ENCODE peak calls at places on chromosomes 13 and 19, in five cellular contexts. One of them, this sample, is unnamed.

GRCh38 chr19:46515879-46516350 is 20.2 kb upstream of the PNMA8B start:
- DNase-seq in H9: peak; percentile 35
- DNase-seq in mesenchymal stem cell: peak; percentile 70
- DNase-seq in IMR-90: peak; percentile 33
- DNase-seq in mesendoderm: peak; percentile 67
- DNase-seq in this sample: no peak

GRCh38 chr19:48330012-48330681 is 4.8 kb downstream of the EMP3 start:
- DNase-seq in H9: peak; percentile 92
- DNase-seq in mesenchymal stem cell: peak; percentile 50
- DNase-seq in IMR-90: no peak
- DNase-seq in mesendoderm: peak; percentile 98
- DNase-seq in this sample: peak; percentile 79

GRCh38 chr19:15769586-15769985 is 17.9 kb upstream of the OR10H5 start:
- DNase-seq in H9: no peak
- DNase-seq in mesenchymal stem cell: no peak
- DNase-seq in IMR-90: no peak
- DNase-seq in mesendoderm: no peak
- DNase-seq in this sample: no peak

GRCh38 chr19:23799321-23799720 is 40.6 kb upstream of the ZNF681 start:
- DNase-seq in H9: no peak
- DNase-seq in mesenchymal stem cell: no peak
- DNase-seq in IMR-90: no peak
- DNase-seq in mesendoderm: no peak
- DNase-seq in this sample: no peak

GRCh38 chr13:51071493-51071892 is 39.6 kb downstream of the C13orf42 start:
- DNase-seq in H9: peak; percentile 38
- DNase-seq in mesenchymal stem cell: no peak
- DNase-seq in IMR-90: no peak
- DNase-seq in mesendoderm: peak; percentile 53
- DNase-seq in this sample: no peak

GRCh38 chr13:81283062-81283461 is 942.1 kb upstream of the SPRY2 start:
- DNase-seq in H9: no peak
- DNase-seq in mesenchymal stem cell: no peak
- DNase-seq in IMR-90: no peak
- DNase-seq in mesendoderm: no peak
- DNase-seq in this sample: no peak

GRCh38 chr13:97318532-97318931 is 96.4 kb downstream of the MBNL2 start:
- DNase-seq in H9: no peak
- DNase-seq in mesenchymal stem cell: peak; percentile 55
- DNase-seq in IMR-90: peak; percentile 34
- DNase-seq in mesendoderm: no peak
- DNase-seq in this sample: no peak

GRCh38 chr13:31250435-31250834 is 50.7 kb downstream of the B3GLCT start:
- DNase-seq in H9: no peak
- DNase-seq in mesenchymal stem cell: no peak
- DNase-seq in IMR-90: no peak
- DNase-seq in mesendoderm: no peak
- DNase-seq in this sample: no peak

DNA sequence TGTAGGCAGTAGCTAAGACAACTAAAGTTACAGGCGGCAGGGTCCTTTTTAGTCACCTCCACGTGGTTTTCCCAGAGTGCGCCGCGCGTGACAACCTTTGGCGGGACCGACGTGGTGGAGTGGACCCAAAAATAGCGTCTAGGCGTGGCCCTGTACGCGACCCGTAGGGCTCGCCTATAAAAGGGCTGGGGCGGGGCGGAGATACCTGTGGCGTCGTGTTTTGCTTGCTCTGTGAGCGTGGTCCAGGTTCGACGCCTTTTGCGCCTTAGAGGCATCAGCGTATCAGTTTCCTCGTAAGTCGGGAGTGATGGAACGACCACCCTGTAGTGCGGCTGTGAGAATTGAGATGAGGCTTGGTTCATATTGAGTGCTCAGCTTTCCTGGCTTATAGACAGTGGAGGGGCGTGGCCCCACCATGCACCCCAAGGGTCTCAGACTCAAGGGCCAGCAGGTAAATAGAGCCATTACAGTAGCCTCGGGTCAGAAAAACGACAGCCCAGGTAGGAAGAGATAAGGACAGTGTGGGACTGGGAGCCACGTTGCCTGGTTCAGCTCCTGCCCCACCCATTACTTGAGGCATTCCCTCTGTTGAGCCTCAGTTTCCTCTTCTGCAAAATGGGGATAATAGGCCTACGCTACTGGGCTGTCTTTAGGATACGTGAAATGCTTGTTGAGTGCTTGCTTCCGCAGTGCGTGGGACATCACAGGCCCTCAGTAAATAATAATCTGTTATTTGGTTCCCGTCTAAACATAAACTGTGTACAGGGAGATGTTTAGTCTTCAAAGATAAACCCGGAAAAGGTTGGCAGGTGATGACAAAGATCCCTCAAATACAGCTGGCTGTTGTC is 690 bp upstream of the TMED1 start:
- DNase-seq in H9: peak; percentile 82
- DNase-seq in mesenchymal stem cell: no peak
- DNase-seq in IMR-90: no peak
- DNase-seq in mesendoderm: no peak
- DNase-seq in this sample: no peak
- H4K8ac ChIP-seq in H9: no peak overlapping the region
- H4K8ac ChIP-seq in mesenchymal stem cell: peak overlapping the region; percentile 100
- H4K8ac ChIP-seq in IMR-90: peak overlapping the region; percentile 99
- H4K8ac ChIP-seq in mesendoderm: no peak overlapping the region
- H4K8ac ChIP-seq in this sample: peak overlapping the region; percentile 95

DNA sequence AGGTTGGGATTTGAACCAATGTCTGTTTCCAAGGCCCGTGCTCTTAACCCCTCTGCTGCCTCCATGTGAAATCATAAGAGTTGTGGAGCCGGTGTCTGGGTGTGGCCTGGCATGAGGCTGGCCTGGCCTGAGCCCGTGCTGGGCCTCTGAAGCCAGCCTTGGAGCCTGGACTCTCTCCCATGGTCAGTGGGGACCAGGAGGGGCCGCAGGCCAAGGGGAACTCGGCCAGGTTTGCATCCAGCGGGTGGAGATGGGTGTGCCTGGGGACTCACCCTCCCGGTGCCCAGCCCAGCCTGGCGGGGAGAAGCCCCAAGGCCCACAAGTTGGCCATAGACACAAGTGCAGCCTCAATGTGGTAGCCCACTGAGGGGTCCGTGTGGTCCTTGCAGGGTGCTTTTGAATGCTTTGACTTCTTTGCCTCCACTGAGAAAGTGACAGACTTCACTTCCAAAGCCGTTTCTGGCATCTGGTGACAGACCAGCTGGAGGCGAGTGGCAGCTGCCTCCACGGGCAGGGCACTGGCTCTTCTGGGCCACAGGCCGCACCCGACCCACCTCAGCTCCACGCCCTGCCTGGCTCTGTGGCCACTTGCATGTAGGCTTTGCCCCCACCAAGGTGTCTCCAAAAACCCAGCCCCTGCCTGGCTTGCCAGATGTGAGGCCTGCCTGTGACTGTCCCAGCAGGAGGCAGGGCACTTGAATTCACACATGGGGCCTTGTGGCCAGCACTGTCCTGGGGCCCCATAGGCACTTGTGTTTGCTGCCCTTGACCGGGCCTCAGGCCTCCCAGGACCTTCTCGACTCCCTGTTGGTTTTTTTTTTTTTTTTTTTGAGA is 26.1 kb upstream of the NCCRP1 start:
- DNase-seq in H9: no peak
- DNase-seq in mesenchymal stem cell: no peak
- DNase-seq in IMR-90: no peak
- DNase-seq in mesendoderm: no peak
- DNase-seq in this sample: no peak
- H4K8ac ChIP-seq in H9: no peak overlapping the region
- H4K8ac ChIP-seq in mesenchymal stem cell: no peak overlapping the region
- H4K8ac ChIP-seq in IMR-90: no peak overlapping the region
- H4K8ac ChIP-seq in mesendoderm: no peak overlapping the region
- H4K8ac ChIP-seq in this sample: no peak overlapping the region

DNA sequence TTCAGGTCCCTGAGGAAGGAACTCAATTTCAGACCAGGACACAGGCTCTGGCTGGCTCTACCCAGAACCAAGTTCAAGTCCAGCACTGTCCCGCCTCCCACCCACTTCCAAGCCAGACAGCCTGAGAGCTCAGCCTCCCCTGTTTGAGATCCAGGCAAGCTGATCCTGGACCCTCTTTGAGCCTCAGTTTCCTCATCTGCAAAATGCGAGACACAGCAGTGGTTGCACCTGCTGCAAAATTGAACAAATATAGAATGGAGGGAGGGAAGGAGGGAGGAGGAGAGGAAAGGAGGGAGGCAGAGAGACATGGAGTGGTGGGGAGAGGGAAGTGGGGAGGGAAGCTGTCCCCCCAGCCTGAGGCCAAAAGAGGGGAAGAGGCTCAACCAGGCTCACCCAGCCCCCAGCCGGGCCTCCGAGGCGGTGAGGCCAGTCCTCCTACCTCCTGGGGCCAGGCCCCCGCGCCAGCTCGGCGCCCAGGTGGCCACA is 721 bp downstream of the TMEM221 start:
- DNase-seq in H9: no peak
- DNase-seq in mesenchymal stem cell: no peak
- DNase-seq in IMR-90: no peak
- DNase-seq in mesendoderm: no peak
- DNase-seq in this sample: no peak
- H4K8ac ChIP-seq in H9: no peak overlapping the region
- H4K8ac ChIP-seq in mesenchymal stem cell: peak overlapping the region; percentile 61
- H4K8ac ChIP-seq in IMR-90: no peak overlapping the region
- H4K8ac ChIP-seq in mesendoderm: no peak overlapping the region
- H4K8ac ChIP-seq in this sample: no peak overlapping the region

DNA sequence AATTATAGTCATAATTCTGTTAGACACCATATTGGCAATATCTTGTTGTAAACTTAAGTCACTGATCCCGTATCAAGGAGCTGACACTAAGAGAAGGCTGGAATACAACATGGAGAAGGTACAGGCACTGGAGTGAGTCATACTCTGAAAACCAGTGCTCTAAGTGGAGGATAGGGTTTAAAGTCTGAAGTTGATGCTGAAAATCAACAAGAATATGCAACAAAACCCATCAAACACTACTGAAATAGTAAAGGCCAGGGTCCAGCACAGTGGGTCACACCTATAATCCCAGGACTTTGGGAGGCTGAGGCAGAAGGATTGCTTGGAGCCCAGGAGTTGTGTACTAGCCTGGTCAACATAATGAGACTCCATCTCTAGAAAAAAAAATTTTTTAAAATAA is 73.2 kb upstream of the KLF5 start:
- DNase-seq in H9: no peak
- DNase-seq in mesenchymal stem cell: no peak
- DNase-seq in IMR-90: no peak
- DNase-seq in mesendoderm: no peak
- DNase-seq in this sample: no peak
- H4K8ac ChIP-seq in H9: no peak overlapping the region
- H4K8ac ChIP-seq in mesenchymal stem cell: no peak overlapping the region
- H4K8ac ChIP-seq in IMR-90: no peak overlapping the region
- H4K8ac ChIP-seq in mesendoderm: no peak overlapping the region
- H4K8ac ChIP-seq in this sample: no peak overlapping the region

GRCh38 chr19:589693-590395 is at the start of gene HCN2:
- DNase-seq in H9: no peak
- DNase-seq in mesenchymal stem cell: no peak
- DNase-seq in IMR-90: no peak
- DNase-seq in mesendoderm: no peak
- DNase-seq in this sample: no peak
- H4K8ac ChIP-seq in H9: no peak within 1 kb of the TSS
- H4K8ac ChIP-seq in mesenchymal stem cell: no peak within 1 kb of the TSS
- H4K8ac ChIP-seq in IMR-90: no peak within 1 kb of the TSS
- H4K8ac ChIP-seq in mesendoderm: no peak within 1 kb of the TSS
- H4K8ac ChIP-seq in this sample: no peak within 1 kb of the TSS

GRCh38 chr19:2523630-2524311 is 47.8 kb downstream of the GADD45B start:
- DNase-seq in H9: no peak
- DNase-seq in mesenchymal stem cell: peak; percentile 66
- DNase-seq in IMR-90: peak; percentile 41
- DNase-seq in mesendoderm: peak; percentile 70
- DNase-seq in this sample: no peak

GRCh38 chr19:2524361-2524839 is 48.5 kb downstream of the GADD45B start:
- DNase-seq in H9: no peak
- DNase-seq in mesenchymal stem cell: no peak
- DNase-seq in IMR-90: no peak
- DNase-seq in mesendoderm: no peak
- DNase-seq in this sample: no peak

GRCh38 chr19:2527716-2528115 is 51.8 kb downstream of the GADD45B start:
- DNase-seq in H9: peak; percentile 19
- DNase-seq in mesenchymal stem cell: no peak
- DNase-seq in IMR-90: no peak
- DNase-seq in mesendoderm: no peak
- DNase-seq in this sample: no peak

GRCh38 chr19:2527171-2527570 is 51.2 kb downstream of the GADD45B start:
- DNase-seq in H9: no peak
- DNase-seq in mesenchymal stem cell: no peak
- DNase-seq in IMR-90: no peak
- DNase-seq in mesendoderm: no peak
- DNase-seq in this sample: no peak

GRCh38 chr19:2524840-2525723 is 49.2 kb downstream of the GADD45B start:
- DNase-seq in H9: no peak
- DNase-seq in mesenchymal stem cell: peak; percentile 84
- DNase-seq in IMR-90: peak; percentile 75
- DNase-seq in mesendoderm: peak; percentile 72
- DNase-seq in this sample: no peak
- H4K8ac ChIP-seq in H9: peak overlapping the region; percentile 13
- H4K8ac ChIP-seq in mesenchymal stem cell: peak overlapping the region; percentile 86
- H4K8ac ChIP-seq in IMR-90: peak overlapping the region; percentile 62
- H4K8ac ChIP-seq in mesendoderm: no peak overlapping the region
- H4K8ac ChIP-seq in this sample: no peak overlapping the region

GRCh38 chr19:29567366-29567915 is 38.6 kb upstream of the POP4 start:
- DNase-seq in H9: no peak
- DNase-seq in mesenchymal stem cell: no peak
- DNase-seq in IMR-90: no peak
- DNase-seq in mesendoderm: no peak
- DNase-seq in this sample: no peak
- H4K8ac ChIP-seq in H9: no peak overlapping the region
- H4K8ac ChIP-seq in mesenchymal stem cell: no peak overlapping the region
- H4K8ac ChIP-seq in IMR-90: no peak overlapping the region
- H4K8ac ChIP-seq in mesendoderm: no peak overlapping the region
- H4K8ac ChIP-seq in this sample: peak overlapping the region; percentile 48

GRCh38 chr19:5827891-5828660 is 11.4 kb downstream of the FUT6 start:
- DNase-seq in H9: peak; percentile 95
- DNase-seq in mesenchymal stem cell: peak; percentile 94
- DNase-seq in IMR-90: peak; percentile 85
- DNase-seq in mesendoderm: peak; percentile 96
- DNase-seq in this sample: peak; percentile 96
- H4K8ac ChIP-seq in H9: no peak overlapping the region
- H4K8ac ChIP-seq in mesenchymal stem cell: peak overlapping the region; percentile 99
- H4K8ac ChIP-seq in IMR-90: peak overlapping the region; percentile 97
- H4K8ac ChIP-seq in mesendoderm: no peak overlapping the region
- H4K8ac ChIP-seq in this sample: peak overlapping the region; percentile 98